ENCODE peak calls at places on chromosome 6, in six cellular contexts. One of them, this sample, is unnamed.
A peak's percentile ranks its signal among the peaks of the same experiment; 100 is the strongest.

GRCh38 chr6:152605901-152606390 is 31.2 kb downstream of the SYNE1 start:
- DNase-seq in AG04450: no peak
- DNase-seq in activated naive CD8-positive, alpha-beta T cell treated with anti-CD3 and anti-CD28 coated beads for 36 hours: no peak
- DNase-seq in LoVo: no peak
- DNase-seq in stimulated activated CD4-positive, alpha-beta T cell treated with anti-CD3 and anti-CD28 coated beads, Interleukin-15, amount 100 ng/mL, for 24 hours: no peak
- DNase-seq in stimulated activated CD8-positive, alpha-beta memory T cell treated with anti-CD3 and anti-CD28 coated beads, Interleukin-15, amount 100 ng/mL, for 24 hours: no peak
- DNase-seq in this sample: no peak

GRCh38 chr6:50707652-50708325 is 5.5 kb upstream of the TFAP2D start:
- DNase-seq in LoVo: no peak
- DNase-seq in stimulated activated CD4-positive, alpha-beta T cell treated with anti-CD3 and anti-CD28 coated beads, Interleukin-15, amount 100 ng/mL, for 24 hours: no peak
- DNase-seq in stimulated activated CD8-positive, alpha-beta memory T cell treated with anti-CD3 and anti-CD28 coated beads, Interleukin-15, amount 100 ng/mL, for 24 hours: no peak
- DNase-seq in activated naive CD8-positive, alpha-beta T cell treated with anti-CD3 and anti-CD28 coated beads for 36 hours: no peak
- DNase-seq in AG04450: no peak
- DNase-seq in this sample: no peak

GRCh38 chr6:87808005-87808757 is 106.1 kb upstream of the AKIRIN2 start:
- DNase-seq in stimulated activated CD8-positive, alpha-beta memory T cell treated with anti-CD3 and anti-CD28 coated beads, Interleukin-15, amount 100 ng/mL, for 24 hours: no peak
- DNase-seq in activated naive CD8-positive, alpha-beta T cell treated with anti-CD3 and anti-CD28 coated beads for 36 hours: no peak
- DNase-seq in LoVo: peak; percentile 69
- DNase-seq in stimulated activated CD4-positive, alpha-beta T cell treated with anti-CD3 and anti-CD28 coated beads, Interleukin-15, amount 100 ng/mL, for 24 hours: no peak
- DNase-seq in AG04450: no peak
- DNase-seq in this sample: no peak

GRCh38 chr6:28353981-28354676 is 4.4 kb downstream of the ZKSCAN3 start:
- DNase-seq in LoVo: no peak
- DNase-seq in AG04450: no peak
- DNase-seq in stimulated activated CD4-positive, alpha-beta T cell treated with anti-CD3 and anti-CD28 coated beads, Interleukin-15, amount 100 ng/mL, for 24 hours: no peak
- DNase-seq in activated naive CD8-positive, alpha-beta T cell treated with anti-CD3 and anti-CD28 coated beads for 36 hours: no peak
- DNase-seq in stimulated activated CD8-positive, alpha-beta memory T cell treated with anti-CD3 and anti-CD28 coated beads, Interleukin-15, amount 100 ng/mL, for 24 hours: no peak
- DNase-seq in this sample: no peak

GRCh38 chr6:121260651-121261102 is 73.6 kb downstream of the TBC1D32 start:
- DNase-seq in stimulated activated CD4-positive, alpha-beta T cell treated with anti-CD3 and anti-CD28 coated beads, Interleukin-15, amount 100 ng/mL, for 24 hours: no peak
- DNase-seq in stimulated activated CD8-positive, alpha-beta memory T cell treated with anti-CD3 and anti-CD28 coated beads, Interleukin-15, amount 100 ng/mL, for 24 hours: no peak
- DNase-seq in activated naive CD8-positive, alpha-beta T cell treated with anti-CD3 and anti-CD28 coated beads for 36 hours: no peak
- DNase-seq in AG04450: no peak
- DNase-seq in LoVo: no peak
- DNase-seq in this sample: no peak

GRCh38 chr6:101000334-101000733 is 119.2 kb upstream of the ASCC3 start:
- DNase-seq in stimulated activated CD4-positive, alpha-beta T cell treated with anti-CD3 and anti-CD28 coated beads, Interleukin-15, amount 100 ng/mL, for 24 hours: no peak
- DNase-seq in AG04450: no peak
- DNase-seq in LoVo: no peak
- DNase-seq in stimulated activated CD8-positive, alpha-beta memory T cell treated with anti-CD3 and anti-CD28 coated beads, Interleukin-15, amount 100 ng/mL, for 24 hours: no peak
- DNase-seq in activated naive CD8-positive, alpha-beta T cell treated with anti-CD3 and anti-CD28 coated beads for 36 hours: no peak
- DNase-seq in this sample: no peak

GRCh38 chr6:148367418-148368024 is 24.9 kb downstream of the SASH1 start:
- DNase-seq in LoVo: no peak
- DNase-seq in AG04450: peak; percentile 38
- DNase-seq in stimulated activated CD8-positive, alpha-beta memory T cell treated with anti-CD3 and anti-CD28 coated beads, Interleukin-15, amount 100 ng/mL, for 24 hours: no peak
- DNase-seq in stimulated activated CD4-positive, alpha-beta T cell treated with anti-CD3 and anti-CD28 coated beads, Interleukin-15, amount 100 ng/mL, for 24 hours: no peak
- DNase-seq in activated naive CD8-positive, alpha-beta T cell treated with anti-CD3 and anti-CD28 coated beads for 36 hours: no peak
- DNase-seq in this sample: no peak

GRCh38 chr6:44059359-44060342 is 67.6 kb downstream of the MRPL14 start:
- DNase-seq in activated naive CD8-positive, alpha-beta T cell treated with anti-CD3 and anti-CD28 coated beads for 36 hours: no peak
- DNase-seq in stimulated activated CD8-positive, alpha-beta memory T cell treated with anti-CD3 and anti-CD28 coated beads, Interleukin-15, amount 100 ng/mL, for 24 hours: no peak
- DNase-seq in AG04450: no peak
- DNase-seq in LoVo: no peak
- DNase-seq in stimulated activated CD4-positive, alpha-beta T cell treated with anti-CD3 and anti-CD28 coated beads, Interleukin-15, amount 100 ng/mL, for 24 hours: no peak
- DNase-seq in this sample: no peak

GRCh38 chr6:169556758-169557505 is 144.9 kb downstream of the WDR27 start:
- DNase-seq in AG04450: no peak
- DNase-seq in stimulated activated CD4-positive, alpha-beta T cell treated with anti-CD3 and anti-CD28 coated beads, Interleukin-15, amount 100 ng/mL, for 24 hours: peak; percentile 63
- DNase-seq in LoVo: no peak
- DNase-seq in activated naive CD8-positive, alpha-beta T cell treated with anti-CD3 and anti-CD28 coated beads for 36 hours: peak; percentile 61
- DNase-seq in stimulated activated CD8-positive, alpha-beta memory T cell treated with anti-CD3 and anti-CD28 coated beads, Interleukin-15, amount 100 ng/mL, for 24 hours: no peak
- DNase-seq in this sample: no peak

GRCh38 chr6:84461461-84461860 is 234.0 kb upstream of the CEP162 start:
- DNase-seq in stimulated activated CD4-positive, alpha-beta T cell treated with anti-CD3 and anti-CD28 coated beads, Interleukin-15, amount 100 ng/mL, for 24 hours: no peak
- DNase-seq in LoVo: no peak
- DNase-seq in AG04450: no peak
- DNase-seq in stimulated activated CD8-positive, alpha-beta memory T cell treated with anti-CD3 and anti-CD28 coated beads, Interleukin-15, amount 100 ng/mL, for 24 hours: no peak
- DNase-seq in activated naive CD8-positive, alpha-beta T cell treated with anti-CD3 and anti-CD28 coated beads for 36 hours: no peak
- DNase-seq in this sample: no peak

GRCh38 chr6:169162968-169163903 is 90.4 kb downstream of the THBS2 start:
- DNase-seq in activated naive CD8-positive, alpha-beta T cell treated with anti-CD3 and anti-CD28 coated beads for 36 hours: no peak
- DNase-seq in stimulated activated CD8-positive, alpha-beta memory T cell treated with anti-CD3 and anti-CD28 coated beads, Interleukin-15, amount 100 ng/mL, for 24 hours: no peak
- DNase-seq in LoVo: peak; percentile 1
- DNase-seq in stimulated activated CD4-positive, alpha-beta T cell treated with anti-CD3 and anti-CD28 coated beads, Interleukin-15, amount 100 ng/mL, for 24 hours: peak; percentile 25
- DNase-seq in AG04450: peak; percentile 70
- DNase-seq in this sample: peak; percentile 96

GRCh38 chr6:108557494-108558371 is 3.0 kb upstream of the FOXO3 start:
- DNase-seq in stimulated activated CD8-positive, alpha-beta memory T cell treated with anti-CD3 and anti-CD28 coated beads, Interleukin-15, amount 100 ng/mL, for 24 hours: peak; percentile 56
- DNase-seq in stimulated activated CD4-positive, alpha-beta T cell treated with anti-CD3 and anti-CD28 coated beads, Interleukin-15, amount 100 ng/mL, for 24 hours: peak; percentile 77
- DNase-seq in AG04450: no peak
- DNase-seq in activated naive CD8-positive, alpha-beta T cell treated with anti-CD3 and anti-CD28 coated beads for 36 hours: peak; percentile 76
- DNase-seq in LoVo: peak; percentile 76
- DNase-seq in this sample: peak; percentile 47

GRCh38 chr6:32971581-32972352 is 3.4 kb downstream of the BRD2 start:
- DNase-seq in AG04450: peak; percentile 100
- DNase-seq in stimulated activated CD8-positive, alpha-beta memory T cell treated with anti-CD3 and anti-CD28 coated beads, Interleukin-15, amount 100 ng/mL, for 24 hours: peak; percentile 99
- DNase-seq in LoVo: peak; percentile 98
- DNase-seq in activated naive CD8-positive, alpha-beta T cell treated with anti-CD3 and anti-CD28 coated beads for 36 hours: peak; percentile 97
- DNase-seq in stimulated activated CD4-positive, alpha-beta T cell treated with anti-CD3 and anti-CD28 coated beads, Interleukin-15, amount 100 ng/mL, for 24 hours: peak; percentile 98
- DNase-seq in this sample: peak; percentile 99